ENCODE peak calls at places on chromosomes 11 and 22, in four cellular contexts. I is T-helper 2 cell, B is AG08396, N is ELR. F is an unnamed sample.

GRCh38 chr11:121426476-121427454 is 25.3 kb upstream of the SORL1 start:
- DNase-seq in B (peak), I (no peak), N (no peak), F (no peak)

GRCh38 chr11:88231894-88232482 is 56.7 kb upstream of the RAB38 start:
- DNase-seq in I (no peak), B (peak), N (peak), F (peak)

GRCh38 chr11:33721291-33721840 is 14.9 kb downstream of the CD59 start:
- DNase-seq in N (peak), B (no peak), I (no peak), F (no peak)

GRCh38 chr22:17980013-17980510 is 44.3 kb downstream of the MICAL3 start:
- DNase-seq in N (no peak), B (no peak), I (no peak), F (no peak)

GRCh38 chr22:19291580-19292261 is at the start of gene CLTCL1:
- DNase-seq in B (peak), N (peak), I (peak), F (peak)

GRCh38 chr22:45083659-45084305 is 74.0 kb upstream of the PHF21B start:
- DNase-seq in N (peak), B (peak), I (no peak), F (peak)

GRCh38 chr11:59778122-59778521 is 22.9 kb downstream of the STX3 start:
- DNase-seq in N (no peak), B (no peak), I (no peak), F (no peak)

GRCh38 chr11:19714093-19714386 is 1.4 kb downstream of the NAV2 start:
- DNase-seq in B (peak), I (no peak), N (peak), F (no peak)

GRCh38 chr22:48436201-48436931 is 1391.3 kb downstream of the BRD1 start:
- DNase-seq in B (no peak), N (no peak), I (no peak), F (no peak)

GRCh38 chr11:58506935-58507334 is 970 bp downstream of the OR5B21 start:
- DNase-seq in I (no peak), B (no peak), N (no peak), F (no peak)

GRCh38 chr11:130464289-130464812 is 15.9 kb downstream of the ADAMTS15 start:
- DNase-seq in B (no peak), I (no peak), N (no peak), F (peak)

GRCh38 chr22:45682069-45682468 is 10.4 kb downstream of the ATXN10 start:
- DNase-seq in I (no peak), B (no peak), N (peak), F (no peak)

GRCh38 chr11:119673389-119674336 is 55.3 kb downstream of the NECTIN1 start:
- DNase-seq in N (no peak), I (no peak), B (no peak), F (no peak)

GRCh38 chr11:82829101-82829500 is 71.1 kb downstream of the PRCP start:
- DNase-seq in I (no peak), N (no peak), B (no peak), F (no peak)

GRCh38 chr11:73322111-73322985 is 14.3 kb downstream of the ARHGEF17 start:
- DNase-seq in I (no peak), B (no peak), N (peak), F (no peak)

GRCh38 chr22:44729391-44730012 is 22.9 kb upstream of the ARHGAP8 start:
- DNase-seq in B (peak), N (no peak), I (peak), F (peak)

GRCh38 chr11:70324354-70325115 is 54.0 kb downstream of the PPFIA1 start:
- DNase-seq in N (no peak), I (no peak), B (no peak), F (no peak)

GRCh38 chr22:22934543-22935055 is 47.0 kb downstream of the IGLL5 start:
- DNase-seq in N (no peak), B (no peak), I (no peak), F (no peak)

GRCh38 chr11:9017773-9018172 is 14.0 kb upstream of the NRIP3 start:
- DNase-seq in N (no peak), B (peak), I (no peak), F (no peak)

GRCh38 chr22:29625090-29625825 is 21.8 kb downstream of the NF2 start:
- DNase-seq in I (no peak), B (peak), N (peak), F (peak)

GRCh38 chr11:118151421-118151820 is 1.2 kb downstream of the SCN4B start:
- DNase-seq in N (no peak), B (peak), I (no peak), F (no peak)

GRCh38 chr22:40258463-40259046 is 80.8 kb downstream of the TNRC6B start:
- DNase-seq in B (no peak), I (peak), N (peak), F (no peak)

GRCh38 chr11:77126861-77127673 is 979 bp upstream of the MYO7A start:
- DNase-seq in I (peak), N (peak), B (peak), F (peak)

GRCh38 chr22:39214383-39215069 is 30.3 kb downstream of the PDGFB start:
- DNase-seq in I (no peak), B (peak), N (peak), F (no peak)

GRCh38 chr22:26045051-26045450 is 124.2 kb upstream of the SEZ6L start:
- DNase-seq in I (no peak), N (no peak), B (no peak), F (no peak)

GRCh38 chr22:24950272-24950902 is 2.1 kb upstream of the KIAA1671 start:
- DNase-seq in N (no peak), B (no peak), I (no peak), F (no peak)

GRCh38 chr11:94194712-94195111 is 66.1 kb downstream of the PANX1 start:
- DNase-seq in B (no peak), N (no peak), I (no peak), F (no peak)